ENCODE peak calls at places on chromosomes 1 and 21, in six cellular contexts. One of them, this sample, is unnamed.
A peak's percentile ranks its signal among the peaks of the same experiment; 100 is the strongest.

GRCh38 chr1:177770096-177770495 is 199.8 kb downstream of the SEC16B start:
- DNase-seq in prostate gland: no peak
- DNase-seq in effector memory CD4-positive, alpha-beta T cell: no peak
- DNase-seq in cardiac muscle cell: no peak
- DNase-seq in aorta: no peak
- DNase-seq in vagina: no peak
- DNase-seq in this sample: no peak

GRCh38 chr1:32337855-32338636 is 2.0 kb upstream of the MARCKSL1 start:
- DNase-seq in prostate gland: no peak
- DNase-seq in effector memory CD4-positive, alpha-beta T cell: no peak
- DNase-seq in cardiac muscle cell: peak; percentile 84
- DNase-seq in aorta: peak; percentile 67
- DNase-seq in vagina: no peak
- DNase-seq in this sample: peak; percentile 50

GRCh38 chr1:31674626-31675025 is 29.2 kb downstream of the COL16A1 start:
- DNase-seq in prostate gland: no peak
- DNase-seq in effector memory CD4-positive, alpha-beta T cell: no peak
- DNase-seq in cardiac muscle cell: no peak
- DNase-seq in aorta: no peak
- DNase-seq in vagina: no peak
- DNase-seq in this sample: peak; percentile 64

GRCh38 chr1:10794724-10795304 is 1.6 kb downstream of the CASZ1 start:
- DNase-seq in prostate gland: no peak
- DNase-seq in effector memory CD4-positive, alpha-beta T cell: no peak
- DNase-seq in cardiac muscle cell: no peak
- DNase-seq in aorta: no peak
- DNase-seq in vagina: no peak
- DNase-seq in this sample: peak; percentile 84

GRCh38 chr1:39683591-39684312 is 7.5 kb downstream of the HPCAL4 start:
- DNase-seq in prostate gland: no peak
- DNase-seq in effector memory CD4-positive, alpha-beta T cell: no peak
- DNase-seq in cardiac muscle cell: peak; percentile 48
- DNase-seq in aorta: no peak
- DNase-seq in vagina: no peak
- DNase-seq in this sample: peak; percentile 86

GRCh38 chr1:217456261-217456660 is 174.6 kb downstream of the GPATCH2 start:
- DNase-seq in prostate gland: no peak
- DNase-seq in effector memory CD4-positive, alpha-beta T cell: no peak
- DNase-seq in cardiac muscle cell: no peak
- DNase-seq in aorta: no peak
- DNase-seq in vagina: no peak
- DNase-seq in this sample: no peak

GRCh38 chr1:46673749-46674182 is 2.1 kb downstream of the TEX38 start:
- DNase-seq in prostate gland: no peak
- DNase-seq in effector memory CD4-positive, alpha-beta T cell: no peak
- DNase-seq in cardiac muscle cell: peak; percentile 33
- DNase-seq in aorta: no peak
- DNase-seq in vagina: no peak
- DNase-seq in this sample: no peak

GRCh38 chr1:76158126-76158525 is 83.6 kb downstream of the ST6GALNAC3 start:
- DNase-seq in prostate gland: no peak
- DNase-seq in effector memory CD4-positive, alpha-beta T cell: no peak
- DNase-seq in cardiac muscle cell: no peak
- DNase-seq in aorta: no peak
- DNase-seq in vagina: no peak
- DNase-seq in this sample: no peak

GRCh38 chr1:65235867-65236805 is 73.2 kb upstream of the DNAJC6 start:
- DNase-seq in prostate gland: no peak
- DNase-seq in effector memory CD4-positive, alpha-beta T cell: no peak
- DNase-seq in cardiac muscle cell: peak; percentile 66
- DNase-seq in aorta: no peak
- DNase-seq in vagina: no peak
- DNase-seq in this sample: peak; percentile 19

GRCh38 chr21:44932366-44933181 is 7.3 kb upstream of the SLX9 start:
- DNase-seq in prostate gland: no peak
- DNase-seq in effector memory CD4-positive, alpha-beta T cell: peak; percentile 36
- DNase-seq in cardiac muscle cell: peak; percentile 47
- DNase-seq in aorta: peak; percentile 71
- DNase-seq in vagina: no peak
- DNase-seq in this sample: peak; percentile 88

GRCh38 chr1:173042806-173043205 is 7.9 kb downstream of the TNFSF18 start:
- DNase-seq in prostate gland: no peak
- DNase-seq in effector memory CD4-positive, alpha-beta T cell: no peak
- DNase-seq in cardiac muscle cell: peak; percentile 25
- DNase-seq in aorta: no peak
- DNase-seq in vagina: no peak
- DNase-seq in this sample: no peak

GRCh38 chr1:97071163-97071562 is 349.6 kb downstream of the PTBP2 start:
- DNase-seq in prostate gland: no peak
- DNase-seq in effector memory CD4-positive, alpha-beta T cell: no peak
- DNase-seq in cardiac muscle cell: no peak
- DNase-seq in aorta: no peak
- DNase-seq in vagina: no peak
- DNase-seq in this sample: no peak

GRCh38 chr1:174788981-174789380 is 210.8 kb upstream of the CACYBP start:
- DNase-seq in prostate gland: no peak
- DNase-seq in effector memory CD4-positive, alpha-beta T cell: no peak
- DNase-seq in cardiac muscle cell: peak; percentile 46
- DNase-seq in aorta: no peak
- DNase-seq in vagina: no peak
- DNase-seq in this sample: no peak

GRCh38 chr1:10730985-10731384 is 65.5 kb downstream of the CASZ1 start:
- DNase-seq in prostate gland: no peak
- DNase-seq in effector memory CD4-positive, alpha-beta T cell: no peak
- DNase-seq in cardiac muscle cell: peak; percentile 79
- DNase-seq in aorta: no peak
- DNase-seq in vagina: no peak
- DNase-seq in this sample: no peak

GRCh38 chr1:47179023-47179987 is 10.5 kb downstream of the PDZK1IP1 start:
- DNase-seq in prostate gland: peak; percentile 83
- DNase-seq in effector memory CD4-positive, alpha-beta T cell: peak; percentile 28
- DNase-seq in cardiac muscle cell: peak; percentile 98
- DNase-seq in aorta: peak; percentile 95
- DNase-seq in vagina: peak; percentile 87
- DNase-seq in this sample: peak; percentile 89

GRCh38 chr1:203175237-203176181 is at the start of gene MYBPH:
- DNase-seq in prostate gland: no peak
- DNase-seq in effector memory CD4-positive, alpha-beta T cell: no peak
- DNase-seq in cardiac muscle cell: no peak
- DNase-seq in aorta: peak; percentile 74
- DNase-seq in vagina: no peak
- DNase-seq in this sample: peak; percentile 42

GRCh38 chr1:161037661-161038522 is 872 bp downstream of the TSTD1 start:
- DNase-seq in prostate gland: peak; percentile 59
- DNase-seq in effector memory CD4-positive, alpha-beta T cell: no peak
- DNase-seq in cardiac muscle cell: no peak
- DNase-seq in aorta: no peak
- DNase-seq in vagina: no peak
- DNase-seq in this sample: peak; percentile 51

GRCh38 chr1:116986531-116987255 is 14.9 kb upstream of the CD101 start:
- DNase-seq in prostate gland: no peak
- DNase-seq in effector memory CD4-positive, alpha-beta T cell: no peak
- DNase-seq in cardiac muscle cell: no peak
- DNase-seq in aorta: no peak
- DNase-seq in vagina: no peak
- DNase-seq in this sample: no peak

GRCh38 chr21:36917487-36918158 is 48.8 kb downstream of the HLCS start:
- DNase-seq in prostate gland: peak; percentile 49
- DNase-seq in effector memory CD4-positive, alpha-beta T cell: no peak
- DNase-seq in cardiac muscle cell: peak; percentile 66
- DNase-seq in aorta: no peak
- DNase-seq in vagina: no peak
- DNase-seq in this sample: peak; percentile 77

GRCh38 chr1:8815582-8816285 is 1.7 kb downstream of the RERE start:
- DNase-seq in prostate gland: no peak
- DNase-seq in effector memory CD4-positive, alpha-beta T cell: no peak
- DNase-seq in cardiac muscle cell: peak; percentile 46
- DNase-seq in aorta: no peak
- DNase-seq in vagina: no peak
- DNase-seq in this sample: no peak

GRCh38 chr1:66998972-66999371 is 55.0 kb downstream of the SLC35D1 start:
- DNase-seq in prostate gland: no peak
- DNase-seq in effector memory CD4-positive, alpha-beta T cell: no peak
- DNase-seq in cardiac muscle cell: no peak
- DNase-seq in aorta: no peak
- DNase-seq in vagina: no peak
- DNase-seq in this sample: no peak

GRCh38 chr1:217090073-217090911 is 367.1 kb upstream of the ESRRG start:
- DNase-seq in prostate gland: no peak
- DNase-seq in effector memory CD4-positive, alpha-beta T cell: no peak
- DNase-seq in cardiac muscle cell: peak; percentile 18
- DNase-seq in aorta: no peak
- DNase-seq in vagina: no peak
- DNase-seq in this sample: peak; percentile 11

GRCh38 chr1:164733070-164733469 is 174.1 kb downstream of the PBX1 start:
- DNase-seq in prostate gland: no peak
- DNase-seq in effector memory CD4-positive, alpha-beta T cell: no peak
- DNase-seq in cardiac muscle cell: peak; percentile 54
- DNase-seq in aorta: no peak
- DNase-seq in vagina: no peak
- DNase-seq in this sample: no peak

GRCh38 chr1:54009406-54009805 is 8.6 kb downstream of the LDLRAD1 start:
- DNase-seq in prostate gland: no peak
- DNase-seq in effector memory CD4-positive, alpha-beta T cell: no peak
- DNase-seq in cardiac muscle cell: no peak
- DNase-seq in aorta: no peak
- DNase-seq in vagina: no peak
- DNase-seq in this sample: no peak
- H3K4me3 ChIP-seq in prostate gland: no peak overlapping the region
- H3K4me3 ChIP-seq in effector memory CD4-positive, alpha-beta T cell: no peak overlapping the region
- H3K4me3 ChIP-seq in cardiac muscle cell: no peak overlapping the region
- H3K4me3 ChIP-seq in aorta: no peak overlapping the region
- H3K4me3 ChIP-seq in vagina: no peak overlapping the region
- H3K4me3 ChIP-seq in this sample: no peak overlapping the region

DNA sequence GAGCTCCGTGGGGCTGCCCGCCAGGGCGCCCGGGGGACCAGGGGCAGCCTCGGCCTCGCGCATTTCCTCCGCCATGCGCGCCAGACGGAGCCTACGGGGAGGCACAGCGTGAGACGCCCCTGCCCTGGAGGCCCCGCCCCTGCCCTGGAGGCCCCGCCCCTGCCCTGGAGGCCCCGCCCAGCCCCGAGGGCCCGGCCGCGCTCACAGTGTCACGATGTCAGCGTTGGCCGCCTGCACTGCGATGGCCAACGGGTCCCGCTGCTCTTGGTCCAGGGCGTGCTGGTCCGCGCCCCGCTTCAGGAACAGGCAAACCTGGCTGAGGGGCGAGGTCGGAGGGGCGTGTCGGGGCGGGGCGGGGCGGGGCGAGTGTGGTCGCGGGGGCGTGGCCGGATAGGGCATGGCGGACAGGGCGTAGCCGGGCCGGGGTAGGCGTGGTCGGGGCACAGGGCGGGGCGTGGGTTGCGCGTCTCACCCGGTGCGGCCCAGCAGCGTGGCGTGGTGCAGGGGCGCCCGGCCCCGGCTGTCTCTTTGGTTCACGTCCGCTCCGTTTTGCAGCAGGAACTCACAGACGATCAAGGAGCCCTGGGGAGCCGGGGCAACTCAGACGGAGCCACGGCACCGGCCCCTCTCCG is 13.5 kb downstream of the SCNN1D start:
- DNase-seq in prostate gland: no peak
- DNase-seq in effector memory CD4-positive, alpha-beta T cell: no peak
- DNase-seq in cardiac muscle cell: no peak
- DNase-seq in aorta: no peak
- DNase-seq in vagina: no peak
- DNase-seq in this sample: peak; percentile 98
- H3K27me3 ChIP-seq in prostate gland: no peaks in the 10 kb centered on the region
- H3K27me3 ChIP-seq in effector memory CD4-positive, alpha-beta T cell: no peaks in the 10 kb centered on the region
- H3K27me3 ChIP-seq in cardiac muscle cell: no peaks in the 10 kb centered on the region
- H3K27me3 ChIP-seq in aorta: no peaks in the 10 kb centered on the region
- H3K27me3 ChIP-seq in vagina: no peaks in the 10 kb centered on the region
- H3K27me3 ChIP-seq in this sample: no peaks in the 10 kb centered on the region

GRCh38 chr1:111622166-111622565 is 2.6 kb downstream of the RAP1A start:
- DNase-seq in prostate gland: no peak
- DNase-seq in effector memory CD4-positive, alpha-beta T cell: no peak
- DNase-seq in cardiac muscle cell: no peak
- DNase-seq in aorta: no peak
- DNase-seq in vagina: no peak
- DNase-seq in this sample: no peak
- H3K4me3 ChIP-seq in prostate gland: no peak overlapping the region
- H3K4me3 ChIP-seq in effector memory CD4-positive, alpha-beta T cell: peak overlapping the region; percentile 14
- H3K4me3 ChIP-seq in cardiac muscle cell: no peak overlapping the region
- H3K4me3 ChIP-seq in aorta: peak overlapping the region; percentile 34
- H3K4me3 ChIP-seq in vagina: no peak overlapping the region
- H3K4me3 ChIP-seq in this sample: no peak overlapping the region

GRCh38 chr1:19049798-19050197 is 93.3 kb upstream of the IFFO2 start:
- DNase-seq in prostate gland: no peak
- DNase-seq in effector memory CD4-positive, alpha-beta T cell: no peak
- DNase-seq in cardiac muscle cell: no peak
- DNase-seq in aorta: no peak
- DNase-seq in vagina: no peak
- DNase-seq in this sample: no peak
- H3K27me3 ChIP-seq in prostate gland: no peaks in the 10 kb centered on the region
- H3K27me3 ChIP-seq in effector memory CD4-positive, alpha-beta T cell: no peaks in the 10 kb centered on the region
- H3K27me3 ChIP-seq in cardiac muscle cell: no peaks in the 10 kb centered on the region
- H3K27me3 ChIP-seq in aorta: no peaks in the 10 kb centered on the region
- H3K27me3 ChIP-seq in vagina: no peaks in the 10 kb centered on the region
- H3K27me3 ChIP-seq in this sample: no peaks in the 10 kb centered on the region

GRCh38 chr1:28241633-28242241 is 5.8 kb downstream of the ATP5IF1 start:
- DNase-seq in prostate gland: peak; percentile 64
- DNase-seq in effector memory CD4-positive, alpha-beta T cell: no peak
- DNase-seq in cardiac muscle cell: no peak
- DNase-seq in aorta: no peak
- DNase-seq in vagina: no peak
- DNase-seq in this sample: no peak

GRCh38 chr1:28246427-28246832 is 10.5 kb downstream of the ATP5IF1 start:
- DNase-seq in prostate gland: peak; percentile 44
- DNase-seq in effector memory CD4-positive, alpha-beta T cell: no peak
- DNase-seq in cardiac muscle cell: peak; percentile 48
- DNase-seq in aorta: no peak
- DNase-seq in vagina: no peak
- DNase-seq in this sample: no peak

GRCh38 chr1:28244549-28245251 is 8.8 kb downstream of the ATP5IF1 start:
- DNase-seq in prostate gland: no peak
- DNase-seq in effector memory CD4-positive, alpha-beta T cell: no peak
- DNase-seq in cardiac muscle cell: no peak
- DNase-seq in aorta: no peak
- DNase-seq in vagina: no peak
- DNase-seq in this sample: no peak

GRCh38 chr1:28240024-28240423 is 4.1 kb downstream of the ATP5IF1 start:
- DNase-seq in prostate gland: no peak
- DNase-seq in effector memory CD4-positive, alpha-beta T cell: no peak
- DNase-seq in cardiac muscle cell: no peak
- DNase-seq in aorta: no peak
- DNase-seq in vagina: no peak
- DNase-seq in this sample: no peak

GRCh38 chr1:28243685-28244439 is 7.9 kb downstream of the ATP5IF1 start:
- DNase-seq in prostate gland: no peak
- DNase-seq in effector memory CD4-positive, alpha-beta T cell: no peak
- DNase-seq in cardiac muscle cell: no peak
- DNase-seq in aorta: no peak
- DNase-seq in vagina: no peak
- DNase-seq in this sample: no peak
- H3K4me3 ChIP-seq in prostate gland: no peak overlapping the region
- H3K4me3 ChIP-seq in effector memory CD4-positive, alpha-beta T cell: peak overlapping the region; percentile 19
- H3K4me3 ChIP-seq in cardiac muscle cell: no peak overlapping the region
- H3K4me3 ChIP-seq in aorta: no peak overlapping the region
- H3K4me3 ChIP-seq in vagina: no peak overlapping the region
- H3K4me3 ChIP-seq in this sample: no peak overlapping the region

This sample was measured in H7.